ENCODE peak calls at places on chromosome 9, in eight cellular contexts. One of them, this sample, is unnamed.

GRCh38 chr9:6498982-6499381 is 86.0 kb downstream of the UHRF2 start:
- DNase-seq in testis: no peak
- DNase-seq in prostate gland: no peak
- DNase-seq in stomach: no peak
- DNase-seq in breast epithelium: no peak
- DNase-seq in heart left ventricle: no peak
- DNase-seq in adrenal gland: no peak
- DNase-seq in esophagus squamous epithelium: no peak
- DNase-seq in this sample: no peak

GRCh38 chr9:114504341-114505186 is 709 bp downstream of the WHRN start:
- DNase-seq in testis: no peak
- DNase-seq in prostate gland: peak; percentile 63
- DNase-seq in stomach: peak; percentile 44
- DNase-seq in breast epithelium: peak; percentile 48
- DNase-seq in heart left ventricle: peak; percentile 23
- DNase-seq in adrenal gland: peak; percentile 85
- DNase-seq in esophagus squamous epithelium: no peak
- DNase-seq in this sample: peak; percentile 23

GRCh38 chr9:137813651-137814415 is 63.7 kb upstream of the CACNA1B start:
- DNase-seq in testis: no peak
- DNase-seq in prostate gland: peak; percentile 60
- DNase-seq in stomach: no peak
- DNase-seq in breast epithelium: no peak
- DNase-seq in heart left ventricle: no peak
- DNase-seq in adrenal gland: no peak
- DNase-seq in esophagus squamous epithelium: no peak
- DNase-seq in this sample: no peak

GRCh38 chr9:114782586-114782985 is 23.3 kb downstream of the TNFSF15 start:
- DNase-seq in testis: no peak
- DNase-seq in prostate gland: no peak
- DNase-seq in stomach: no peak
- DNase-seq in breast epithelium: no peak
- DNase-seq in heart left ventricle: no peak
- DNase-seq in adrenal gland: no peak
- DNase-seq in esophagus squamous epithelium: no peak
- DNase-seq in this sample: no peak

GRCh38 chr9:1005043-1005667 is 28.7 kb downstream of the DMRT3 start:
- DNase-seq in testis: peak; percentile 51
- DNase-seq in prostate gland: no peak
- DNase-seq in stomach: no peak
- DNase-seq in breast epithelium: no peak
- DNase-seq in heart left ventricle: no peak
- DNase-seq in adrenal gland: peak; percentile 22
- DNase-seq in esophagus squamous epithelium: no peak
- DNase-seq in this sample: peak; percentile 25

GRCh38 chr9:15249042-15249818 is 57.8 kb downstream of the TTC39B start:
- DNase-seq in testis: no peak
- DNase-seq in prostate gland: no peak
- DNase-seq in stomach: no peak
- DNase-seq in breast epithelium: no peak
- DNase-seq in heart left ventricle: no peak
- DNase-seq in adrenal gland: no peak
- DNase-seq in esophagus squamous epithelium: no peak
- DNase-seq in this sample: no peak

GRCh38 chr9:91807640-91808246 is 142.3 kb downstream of the ROR2 start:
- DNase-seq in testis: no peak
- DNase-seq in prostate gland: no peak
- DNase-seq in stomach: no peak
- DNase-seq in breast epithelium: no peak
- DNase-seq in heart left ventricle: no peak
- DNase-seq in adrenal gland: no peak
- DNase-seq in esophagus squamous epithelium: no peak
- DNase-seq in this sample: no peak

GRCh38 chr9:13358128-13358527 is 78.6 kb upstream of the MPDZ start:
- DNase-seq in testis: no peak
- DNase-seq in prostate gland: no peak
- DNase-seq in stomach: no peak
- DNase-seq in breast epithelium: no peak
- DNase-seq in heart left ventricle: no peak
- DNase-seq in adrenal gland: no peak
- DNase-seq in esophagus squamous epithelium: no peak
- DNase-seq in this sample: no peak

GRCh38 chr9:98691890-98692289 is 16.8 kb downstream of the GABBR2 start:
- DNase-seq in testis: no peak
- DNase-seq in prostate gland: no peak
- DNase-seq in stomach: no peak
- DNase-seq in breast epithelium: no peak
- DNase-seq in heart left ventricle: no peak
- DNase-seq in adrenal gland: no peak
- DNase-seq in esophagus squamous epithelium: no peak
- DNase-seq in this sample: no peak

GRCh38 chr9:122056484-122056883 is 36.6 kb downstream of the TTLL11 start:
- DNase-seq in testis: no peak
- DNase-seq in prostate gland: no peak
- DNase-seq in stomach: no peak
- DNase-seq in breast epithelium: no peak
- DNase-seq in heart left ventricle: no peak
- DNase-seq in adrenal gland: no peak
- DNase-seq in esophagus squamous epithelium: no peak
- DNase-seq in this sample: no peak

GRCh38 chr9:116274293-116274692 is 120.7 kb downstream of the PAPPA start:
- DNase-seq in testis: no peak
- DNase-seq in prostate gland: no peak
- DNase-seq in stomach: no peak
- DNase-seq in breast epithelium: no peak
- DNase-seq in heart left ventricle: no peak
- DNase-seq in adrenal gland: no peak
- DNase-seq in esophagus squamous epithelium: no peak
- DNase-seq in this sample: no peak

GRCh38 chr9:89619019-89619418 is 14.2 kb downstream of the GADD45G start:
- DNase-seq in testis: no peak
- DNase-seq in prostate gland: no peak
- DNase-seq in stomach: no peak
- DNase-seq in breast epithelium: no peak
- DNase-seq in heart left ventricle: no peak
- DNase-seq in adrenal gland: no peak
- DNase-seq in esophagus squamous epithelium: no peak
- DNase-seq in this sample: no peak
- TF ChIP-seq CTCF in testis: no peak
- TF ChIP-seq CTCF in prostate gland: no peak
- TF ChIP-seq CTCF in stomach: no peak
- TF ChIP-seq CTCF in breast epithelium: no peak
- TF ChIP-seq CTCF in heart left ventricle: no peak
- TF ChIP-seq CTCF in adrenal gland: no peak
- TF ChIP-seq CTCF in esophagus squamous epithelium: no peak
- TF ChIP-seq CTCF in this sample: no peak

GRCh38 chr9:133973791-133974630 is 18.1 kb downstream of the VAV2 start:
- DNase-seq in testis: no peak
- DNase-seq in prostate gland: no peak
- DNase-seq in stomach: peak; percentile 65
- DNase-seq in breast epithelium: no peak
- DNase-seq in heart left ventricle: no peak
- DNase-seq in adrenal gland: peak; percentile 44
- DNase-seq in esophagus squamous epithelium: no peak
- DNase-seq in this sample: no peak
- TF ChIP-seq POLR2A in testis: no peak
- TF ChIP-seq POLR2A in prostate gland: no peak
- TF ChIP-seq POLR2A in stomach: no peak
- TF ChIP-seq POLR2A in breast epithelium: no peak
- TF ChIP-seq POLR2A in heart left ventricle: no peak
- TF ChIP-seq POLR2A in adrenal gland: no peak
- TF ChIP-seq POLR2A in esophagus squamous epithelium: no peak
- TF ChIP-seq POLR2A in this sample: no peak

GRCh38 chr9:127768666-127769065 is 9.8 kb downstream of the SH2D3C start:
- DNase-seq in testis: no peak
- DNase-seq in prostate gland: no peak
- DNase-seq in stomach: no peak
- DNase-seq in breast epithelium: no peak
- DNase-seq in heart left ventricle: no peak
- DNase-seq in adrenal gland: no peak
- DNase-seq in esophagus squamous epithelium: no peak
- DNase-seq in this sample: no peak

GRCh38 chr9:127767909-127768331 is 10.5 kb downstream of the SH2D3C start:
- DNase-seq in testis: no peak
- DNase-seq in prostate gland: no peak
- DNase-seq in stomach: no peak
- DNase-seq in breast epithelium: no peak
- DNase-seq in heart left ventricle: peak; percentile 64
- DNase-seq in adrenal gland: no peak
- DNase-seq in esophagus squamous epithelium: no peak
- DNase-seq in this sample: no peak

GRCh38 chr9:127769985-127770904 is 8.2 kb downstream of the SH2D3C start:
- DNase-seq in testis: no peak
- DNase-seq in prostate gland: no peak
- DNase-seq in stomach: no peak
- DNase-seq in breast epithelium: no peak
- DNase-seq in heart left ventricle: peak; percentile 53
- DNase-seq in adrenal gland: no peak
- DNase-seq in esophagus squamous epithelium: no peak
- DNase-seq in this sample: no peak

GRCh38 chr9:127767405-127767804 is 11.1 kb downstream of the SH2D3C start:
- DNase-seq in testis: no peak
- DNase-seq in prostate gland: no peak
- DNase-seq in stomach: no peak
- DNase-seq in breast epithelium: no peak
- DNase-seq in heart left ventricle: no peak
- DNase-seq in adrenal gland: no peak
- DNase-seq in esophagus squamous epithelium: no peak
- DNase-seq in this sample: no peak

DNA sequence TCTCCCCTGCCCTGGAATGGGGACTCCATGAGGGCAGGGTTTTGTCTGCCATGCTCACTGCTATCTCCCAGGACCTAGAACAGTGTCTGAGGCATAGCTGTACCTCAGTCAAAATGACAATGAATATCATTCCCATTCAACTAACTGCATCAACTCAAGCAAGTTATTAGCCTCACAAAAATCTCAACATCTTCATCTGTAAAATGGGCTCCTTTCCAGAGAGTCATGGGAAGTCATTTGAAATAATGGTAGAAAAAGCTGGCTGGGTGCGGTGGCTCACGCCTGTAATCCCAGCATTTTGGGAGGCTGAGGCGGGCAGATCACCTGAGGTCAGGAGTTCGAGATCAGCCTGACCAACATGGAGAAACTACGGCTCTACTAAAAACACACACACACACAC is 9.4 kb downstream of the SH2D3C start:
- DNase-seq in testis: no peak
- DNase-seq in prostate gland: no peak
- DNase-seq in stomach: no peak
- DNase-seq in breast epithelium: no peak
- DNase-seq in heart left ventricle: no peak
- DNase-seq in adrenal gland: no peak
- DNase-seq in esophagus squamous epithelium: no peak
- DNase-seq in this sample: no peak
- H3K36me3 ChIP-seq in testis: no peaks in the 10 kb centered on the region
- H3K36me3 ChIP-seq in prostate gland: no peaks in the 10 kb centered on the region
- H3K36me3 ChIP-seq in stomach: no peaks in the 10 kb centered on the region
- H3K36me3 ChIP-seq in breast epithelium: no peaks in the 10 kb centered on the region
- H3K36me3 ChIP-seq in heart left ventricle: peaks cover 24% of the 10 kb centered on the region
- H3K36me3 ChIP-seq in adrenal gland: no peaks in the 10 kb centered on the region
- H3K36me3 ChIP-seq in esophagus squamous epithelium: no peaks in the 10 kb centered on the region
- H3K36me3 ChIP-seq in this sample: no peaks in the 10 kb centered on the region

GRCh38 chr9:2817987-2818386 is 25.9 kb downstream of the PUM3 start:
- DNase-seq in testis: no peak
- DNase-seq in prostate gland: no peak
- DNase-seq in stomach: no peak
- DNase-seq in breast epithelium: no peak
- DNase-seq in heart left ventricle: peak; percentile 22
- DNase-seq in adrenal gland: no peak
- DNase-seq in esophagus squamous epithelium: no peak
- DNase-seq in this sample: no peak

GRCh38 chr9:2819165-2819564 is 24.7 kb downstream of the PUM3 start:
- DNase-seq in testis: no peak
- DNase-seq in prostate gland: no peak
- DNase-seq in stomach: no peak
- DNase-seq in breast epithelium: no peak
- DNase-seq in heart left ventricle: no peak
- DNase-seq in adrenal gland: no peak
- DNase-seq in esophagus squamous epithelium: no peak
- DNase-seq in this sample: no peak

GRCh38 chr9:2815661-2816060 is 28.2 kb downstream of the PUM3 start:
- DNase-seq in testis: no peak
- DNase-seq in prostate gland: no peak
- DNase-seq in stomach: no peak
- DNase-seq in breast epithelium: no peak
- DNase-seq in heart left ventricle: no peak
- DNase-seq in adrenal gland: no peak
- DNase-seq in esophagus squamous epithelium: no peak
- DNase-seq in this sample: no peak

GRCh38 chr9:2818486-2819121 is 25.3 kb downstream of the PUM3 start:
- DNase-seq in testis: no peak
- DNase-seq in prostate gland: no peak
- DNase-seq in stomach: no peak
- DNase-seq in breast epithelium: no peak
- DNase-seq in heart left ventricle: no peak
- DNase-seq in adrenal gland: no peak
- DNase-seq in esophagus squamous epithelium: no peak
- DNase-seq in this sample: no peak

DNA sequence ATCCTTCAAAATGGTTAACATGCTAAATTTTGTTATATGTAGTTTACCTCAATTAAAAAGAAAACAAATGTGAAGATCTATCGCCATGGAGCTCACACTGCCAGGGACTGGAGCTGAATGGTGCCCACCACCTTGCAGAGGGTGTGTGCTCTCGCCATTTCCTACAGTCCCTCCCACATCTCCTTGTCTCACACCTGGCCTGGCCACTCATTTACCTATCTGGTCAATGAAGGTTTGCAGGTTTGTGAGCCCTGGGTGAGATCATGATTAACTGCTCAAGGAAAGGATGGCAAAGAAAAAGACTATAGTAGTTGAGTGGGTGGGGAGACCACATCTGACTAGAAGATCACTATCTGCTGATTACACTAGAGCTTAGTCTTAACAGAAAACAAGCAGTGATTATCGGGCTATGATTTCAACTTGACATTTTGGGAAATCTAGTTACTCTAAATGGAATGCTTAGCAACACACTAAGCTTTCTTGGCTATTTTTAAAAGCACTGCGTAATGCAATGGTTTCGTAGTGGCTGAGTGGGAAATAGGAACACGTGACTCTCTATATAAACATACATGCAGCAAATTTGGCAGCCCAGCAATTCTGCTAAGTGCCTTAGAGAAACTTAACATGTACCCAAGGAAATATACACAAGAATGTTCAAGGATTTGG is 27.3 kb downstream of the PUM3 start:
- DNase-seq in testis: no peak
- DNase-seq in prostate gland: no peak
- DNase-seq in stomach: no peak
- DNase-seq in breast epithelium: peak; percentile 27
- DNase-seq in heart left ventricle: peak; percentile 33
- DNase-seq in adrenal gland: no peak
- DNase-seq in esophagus squamous epithelium: no peak
- DNase-seq in this sample: no peak
- TF ChIP-seq CTCF in testis: no peak
- TF ChIP-seq CTCF in prostate gland: no peak
- TF ChIP-seq CTCF in stomach: no peak
- TF ChIP-seq CTCF in breast epithelium: no peak
- TF ChIP-seq CTCF in heart left ventricle: no peak
- TF ChIP-seq CTCF in adrenal gland: no peak
- TF ChIP-seq CTCF in esophagus squamous epithelium: no peak
- TF ChIP-seq CTCF in this sample: no peak

GRCh38 chr9:136267261-136268111 is 21.9 kb upstream of the QSOX2 start:
- DNase-seq in testis: peak; percentile 89
- DNase-seq in prostate gland: peak; percentile 73
- DNase-seq in stomach: peak; percentile 83
- DNase-seq in breast epithelium: peak; percentile 44
- DNase-seq in heart left ventricle: peak; percentile 71
- DNase-seq in adrenal gland: peak; percentile 92
- DNase-seq in esophagus squamous epithelium: peak; percentile 26
- DNase-seq in this sample: peak; percentile 57
- TF ChIP-seq POLR2A in testis: no peak
- TF ChIP-seq POLR2A in prostate gland: peak; percentile 45
- TF ChIP-seq POLR2A in stomach: no peak
- TF ChIP-seq POLR2A in breast epithelium: no peak
- TF ChIP-seq POLR2A in heart left ventricle: no peak
- TF ChIP-seq POLR2A in adrenal gland: peak; percentile 13
- TF ChIP-seq POLR2A in esophagus squamous epithelium: no peak
- TF ChIP-seq POLR2A in this sample: no peak